ENCODE peak calls at places on chromosomes 13 and 19, in four cellular contexts. G is K562, A is GM12878, P is HL-60. Y is an unnamed sample.

GRCh38 chr13:43360196-43360595 is 336.8 kb downstream of the DNAJC15 start:
- DNase-seq in P (no peak), A (no peak), G (no peak), Y (no peak)

GRCh38 chr19:2476451-2477140 is 669 bp downstream of the GADD45B start:
- DNase-seq in P (no peak), G (peak), A (no peak), Y (no peak)

GRCh38 chr13:51221674-51222509 is at the start of gene FAM124A:
- DNase-seq in A (no peak), P (peak), G (peak), Y (peak)

GRCh38 chr19:49436381-49437017 is 4.8 kb downstream of the SLC17A7 start:
- DNase-seq in A (no peak), P (no peak), G (peak), Y (no peak)

GRCh38 chr19:49339364-49340068 is 4.3 kb downstream of the CD37 start:
- DNase-seq in A (no peak), G (peak), P (no peak), Y (no peak)

GRCh38 chr13:102033316-102033715 is 368.5 kb downstream of the FGF14 start:
- DNase-seq in A (no peak), G (no peak), P (no peak), Y (no peak)

GRCh38 chr19:41575998-41576397 is at the start of gene CEACAM21:
- DNase-seq in P (peak), G (no peak), A (no peak), Y (peak)

GRCh38 chr13:50691176-50691681 is 152.3 kb downstream of the DLEU7 start:
- DNase-seq in G (no peak), P (no peak), A (no peak), Y (no peak)

GRCh38 chr19:30229524-30230174 is 142.5 kb upstream of the ZNF536 start:
- DNase-seq in G (no peak), A (no peak), P (no peak), Y (no peak)

GRCh38 chr19:18194554-18195238 is 1.7 kb downstream of the MPV17L2 start:
- DNase-seq in G (peak), P (peak), A (no peak), Y (peak)

GRCh38 chr19:39074205-39074692 is 9.9 kb upstream of the ACP7 start:
- DNase-seq in G (no peak), A (no peak), P (no peak), Y (no peak)

GRCh38 chr19:39199025-39199424 is 2.3 kb downstream of the NCCRP1 start:
- DNase-seq in P (no peak), A (no peak), G (no peak), Y (no peak)

GRCh38 chr13:43720780-43721397 is 65.9 kb downstream of the ENOX1 start:
- DNase-seq in P (no peak), A (no peak), G (no peak), Y (no peak)

GRCh38 chr13:60448907-60449510 is 52.0 kb downstream of the TDRD3 start:
- DNase-seq in G (peak), P (peak), A (no peak), Y (no peak)

GRCh38 chr13:36543671-36544070 is 111.4 kb downstream of the CCNA1 start:
- DNase-seq in A (no peak), P (no peak), G (no peak), Y (no peak)

GRCh38 chr13:40895715-40896184 is 106.3 kb downstream of the SLC25A15 start:
- DNase-seq in G (no peak), P (no peak), A (no peak), Y (no peak)

GRCh38 chr13:103156346-103156998 is 90.3 kb upstream of the SLC10A2 start:
- DNase-seq in P (no peak), G (no peak), A (no peak), Y (no peak)

GRCh38 chr13:52411629-52412028 is 5.7 kb upstream of the THSD1 start:
- DNase-seq in P (no peak), A (peak), G (no peak), Y (no peak)

GRCh38 chr19:11479470-11480080 is 1.3 kb downstream of the ELAVL3 start:
- DNase-seq in A (no peak), P (no peak), G (peak), Y (no peak)

GRCh38 chr19:37930416-37930815 is 23.4 kb downstream of the SIPA1L3 start:
- DNase-seq in G (no peak), P (no peak), A (no peak), Y (no peak)

GRCh38 chr19:37933965-37934364 is 27.0 kb downstream of the SIPA1L3 start:
- DNase-seq in G (no peak), P (no peak), A (no peak), Y (no peak)

GRCh38 chr19:37932985-37933953 is 26.3 kb downstream of the SIPA1L3 start:
- DNase-seq in P (peak), G (no peak), A (no peak), Y (no peak)

GRCh38 chr19:37929512-37929911 is 22.5 kb downstream of the SIPA1L3 start:
- DNase-seq in G (no peak), A (no peak), P (no peak), Y (no peak)

GRCh38 chr19:37931941-37932655 is 25.1 kb downstream of the SIPA1L3 start:
- DNase-seq in P (peak), G (no peak), A (no peak), Y (peak)
- TF ChIP-seq SPI1 in P (peak), G (no peak), A (peak), Y (peak)

DNA sequence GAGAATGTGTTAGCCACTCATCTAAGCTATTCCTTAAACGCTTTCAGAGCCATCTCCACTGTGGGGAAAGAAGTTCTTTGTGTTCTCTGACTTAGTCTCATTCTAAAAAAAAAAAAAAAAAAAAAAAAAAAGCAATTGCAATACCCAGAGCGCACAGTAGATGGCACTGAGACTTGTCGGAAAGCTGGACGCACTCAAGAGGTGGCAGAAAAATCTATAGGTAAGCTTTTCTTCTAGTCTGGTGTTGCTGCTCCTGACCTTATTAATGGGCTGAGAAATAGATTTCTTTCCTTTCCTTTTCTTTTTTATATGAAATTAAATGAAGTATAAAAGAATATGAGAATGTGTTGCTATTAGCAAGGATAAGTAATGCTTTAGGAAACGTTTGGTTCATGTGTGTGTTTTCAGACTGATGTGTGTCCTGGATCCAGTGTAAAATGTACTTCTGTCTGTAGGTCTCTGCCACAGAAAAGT is 4.7 kb upstream of the GJB2 start:
- DNase-seq in P (no peak), A (no peak), G (peak), Y (peak)
- TF ChIP-seq SPI1 in P (no peak), A (no peak), G (no peak), Y (no peak)

DNA sequence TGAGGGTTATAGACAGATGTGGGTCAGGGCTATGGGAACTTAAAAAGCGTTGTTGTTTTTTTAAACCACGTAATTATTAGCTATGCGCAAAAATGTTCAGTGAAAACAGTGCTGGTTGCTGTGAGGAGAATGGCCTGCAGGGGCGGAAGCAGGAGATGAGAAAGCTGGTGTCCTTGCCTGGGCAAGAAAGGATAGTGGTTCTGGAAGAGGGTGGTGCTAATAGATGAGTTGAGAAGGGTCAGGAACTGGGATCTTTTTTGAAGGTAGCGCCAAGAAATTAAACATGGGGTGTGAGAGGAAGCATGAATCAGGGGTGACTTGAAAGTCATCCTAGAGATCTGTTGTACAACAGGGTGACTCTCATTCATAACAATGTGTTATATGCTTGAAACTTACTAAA is 4.8 kb upstream of the SMG9 start:
- DNase-seq in G (no peak), P (no peak), A (no peak), Y (no peak)
- TF ChIP-seq SPI1 in G (no peak), P (no peak), A (peak), Y (no peak)

GRCh38 chr13:109422163-109422562 is 364.2 kb downstream of the IRS2 start:
- DNase-seq in G (no peak), P (peak), A (no peak), Y (no peak)
- TF ChIP-seq SPI1 in G (no peak), P (peak), A (no peak), Y (no peak)

DNA sequence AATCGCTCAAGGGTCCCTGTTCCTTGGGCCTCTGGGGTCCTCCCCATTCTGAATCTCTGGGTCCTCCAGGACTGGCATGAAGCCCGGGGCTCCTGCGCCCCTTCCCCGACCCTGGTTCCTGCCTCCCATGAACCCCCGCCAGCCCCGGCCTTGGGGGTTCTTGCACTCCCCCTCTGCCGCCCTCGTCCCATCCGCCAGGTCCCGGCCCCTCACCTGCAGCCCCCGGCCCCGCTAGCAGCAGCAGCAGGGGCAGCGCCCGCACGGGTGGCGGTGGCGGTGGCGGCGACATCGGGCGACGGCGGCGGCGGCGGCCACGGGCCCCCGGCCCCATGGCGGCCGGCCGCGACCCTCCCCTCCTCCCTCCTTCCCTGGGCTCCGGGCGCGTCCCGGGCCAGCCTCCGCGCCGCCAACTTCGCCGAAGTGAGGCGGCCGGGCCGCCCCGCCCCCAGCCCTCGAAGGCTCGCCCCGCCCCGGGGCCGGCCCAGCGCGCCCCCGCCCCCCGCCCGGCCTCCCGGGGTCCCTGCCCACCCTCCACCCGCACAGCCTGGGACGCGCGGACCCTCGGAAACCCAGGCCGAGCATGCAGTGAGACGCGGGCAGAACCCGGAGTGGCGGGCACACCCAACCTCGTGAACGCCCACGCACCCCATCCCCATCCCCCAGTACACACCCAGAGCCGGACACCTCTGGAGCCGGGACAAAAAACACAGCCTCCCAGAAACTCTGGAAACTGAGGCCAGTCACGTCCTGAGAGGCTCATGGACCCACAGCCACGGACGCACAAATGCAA is at the start of gene NOTCH3:
- DNase-seq in A (no peak), P (no peak), G (no peak), Y (no peak)
- TF ChIP-seq SPI1 in A (no peak), P (no peak), G (no peak), Y (no peak)

GRCh38 chr19:36987091-36987490 is 71.0 kb downstream of the ZNF568 start:
- DNase-seq in P (no peak), G (no peak), A (no peak), Y (no peak)

GRCh38 chr19:36986131-36986530 is 70.0 kb downstream of the ZNF568 start:
- DNase-seq in P (no peak), A (no peak), G (no peak), Y (no peak)

GRCh38 chr19:36986601-36987000 is 70.5 kb downstream of the ZNF568 start:
- DNase-seq in P (no peak), A (no peak), G (no peak), Y (no peak)
- TF ChIP-seq SPI1 in P (no peak), A (no peak), G (no peak), Y (no peak)

GRCh38 chr19:4268816-4269430 is 10.1 kb upstream of the SHD start:
- DNase-seq in A (no peak), P (no peak), G (no peak), Y (no peak)
- TF ChIP-seq SPI1 in A (no peak), P (no peak), G (no peak), Y (no peak)

GRCh38 chr19:46067691-46068090 is 26.9 kb upstream of the IGFL4 start:
- DNase-seq in G (no peak), A (no peak), P (no peak), Y (no peak)

GRCh38 chr19:46068345-46069258 is 27.8 kb upstream of the IGFL4 start:
- DNase-seq in G (no peak), P (peak), A (no peak), Y (no peak)

GRCh38 chr19:46060012-46060411 is 19.2 kb upstream of the IGFL4 start:
- DNase-seq in P (no peak), G (no peak), A (no peak), Y (no peak)

GRCh38 chr19:46069841-46070341 is 29.1 kb upstream of the IGFL4 start:
- DNase-seq in G (no peak), P (no peak), A (no peak), Y (no peak)

DNA sequence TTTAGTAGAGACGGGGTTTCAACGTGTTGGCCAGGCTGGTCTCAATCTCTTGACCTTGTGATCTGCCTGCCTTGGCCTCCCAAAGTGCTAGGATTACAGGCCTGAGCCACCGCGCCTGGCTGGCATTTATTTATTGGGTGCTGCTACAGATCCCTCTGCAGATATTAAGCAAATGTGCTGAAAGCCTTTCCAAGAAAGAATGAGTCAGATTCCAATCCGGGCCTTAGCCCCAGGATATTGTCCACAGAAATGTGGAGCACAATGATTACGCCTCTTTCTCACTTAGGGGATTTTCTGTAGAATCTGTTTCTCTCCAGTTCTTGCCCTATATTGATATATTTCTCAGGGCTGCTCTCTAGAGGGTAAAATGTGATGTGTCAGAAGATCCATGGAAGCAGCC is 24.7 kb upstream of the IGFL4 start:
- DNase-seq in P (no peak), A (no peak), G (no peak), Y (no peak)
- TF ChIP-seq SPI1 in P (no peak), A (no peak), G (no peak), Y (no peak)

GRCh38 chr13:23430664-23431063 is 2.8 kb downstream of the SACS start:
- DNase-seq in P (no peak), A (no peak), G (no peak), Y (no peak)

GRCh38 chr13:23432589-23432988 is 913 bp downstream of the SACS start:
- DNase-seq in A (no peak), P (no peak), G (no peak), Y (no peak)

GRCh38 chr13:23433171-23434153 is at the start of gene SACS:
- DNase-seq in P (no peak), G (no peak), A (no peak), Y (no peak)

GRCh38 chr13:23427342-23428182 is 5.9 kb downstream of the SACS start:
- DNase-seq in G (no peak), A (no peak), P (no peak), Y (no peak)

GRCh38 chr13:23428183-23428528 is 5.3 kb downstream of the SACS start:
- DNase-seq in A (no peak), P (no peak), G (peak), Y (no peak)
- TF ChIP-seq SPI1 in A (no peak), P (no peak), G (no peak), Y (no peak)

Y was measured in GM12891.